ENCODE peak calls at places on chromosomes 16 and 17, in nine cellular contexts. Q is fibroblast of mammary gland; X is K562; Y is adrenal gland; O is MCF 10A; N is HFF-Myc; Z is CD4-positive, alpha-beta T cell; V is right lobe of liver; G is transverse colon. T is an unnamed sample.

GRCh38 chr17:50199651-50200446 is 1.6 kb downstream of the COL1A1 start:
- DNase-seq in X (peak; percentile 94), V (peak; percentile 91), Z (peak; percentile 54), N (peak; percentile 88), Y (peak; percentile 80), O (peak; percentile 97), Q (peak; percentile 94), G (peak; percentile 91), T (peak; percentile 87)

GRCh38 chr17:77604301-77605031 is 354.0 kb upstream of the TNRC6C start:
- DNase-seq in Y (no peak), Q (no peak), G (no peak), X (no peak), O (no peak), Z (no peak), N (no peak), V (no peak), T (no peak)

GRCh38 chr16:55711959-55712876 is 56.4 kb downstream of the SLC6A2 start:
- DNase-seq in V (peak; percentile 78), Y (peak; percentile 78), G (peak; percentile 40), Z (peak; percentile 46), N (peak; percentile 40), O (peak; percentile 74), Q (peak; percentile 55), X (peak; percentile 59), T (peak; percentile 59)

GRCh38 chr17:39123627-39124026 is 27.8 kb downstream of the PLXDC1 start:
- DNase-seq in Q (no peak), Y (no peak), O (peak; percentile 9), X (no peak), V (no peak), Z (no peak), G (no peak), N (no peak), T (no peak)

GRCh38 chr17:301681-302299 is 50.8 kb downstream of the RPH3AL start:
- DNase-seq in N (no peak), V (no peak), G (peak; percentile 48), Z (no peak), O (no peak), Q (no peak), Y (no peak), X (no peak), T (peak; percentile 60)

GRCh38 chr17:4988168-4988567 is 693 bp upstream of the CAMTA2 start:
- DNase-seq in Z (no peak), N (no peak), X (no peak), Y (no peak), G (no peak), Q (no peak), V (no peak), O (no peak), T (no peak)

GRCh38 chr17:79007504-79008381 is 1.8 kb downstream of the CANT1 start:
- DNase-seq in V (no peak), N (no peak), G (peak; percentile 73), Y (no peak), Q (no peak), X (no peak), O (no peak), Z (no peak), T (no peak)

GRCh38 chr17:60249517-60249826 is 99.7 kb downstream of the CA4 start:
- DNase-seq in Q (no peak), O (no peak), N (no peak), V (no peak), X (no peak), Z (no peak), G (no peak), Y (no peak), T (no peak)

GRCh38 chr17:70138309-70138865 is 30.9 kb upstream of the KCNJ2 start:
- DNase-seq in X (no peak), N (no peak), O (no peak), Y (no peak), G (no peak), Q (peak; percentile 68), V (no peak), Z (no peak), T (no peak)

GRCh38 chr17:55152236-55152635 is 112.5 kb upstream of the HLF start:
- DNase-seq in G (no peak), Q (peak; percentile 22), O (no peak), Z (no peak), V (no peak), Y (no peak), X (no peak), N (no peak), T (no peak)

GRCh38 chr17:38867179-38867994 is 2.5 kb upstream of the LASP1 start:
- DNase-seq in X (peak; percentile 58), G (peak; percentile 57), Y (peak; percentile 73), N (no peak), O (peak; percentile 69), Q (peak; percentile 78), Z (no peak), V (peak; percentile 73), T (peak; percentile 57)

GRCh38 chr17:43217614-43218087 is 6.0 kb downstream of the TMEM106A start:
- DNase-seq in Q (no peak), O (no peak), X (no peak), G (no peak), Z (no peak), V (no peak), Y (no peak), N (no peak), T (no peak)

GRCh38 chr16:29318037-29318436 is 88.5 kb downstream of the NPIPB11 start:
- DNase-seq in O (no peak), V (no peak), Q (no peak), G (no peak), Y (no peak), X (no peak), Z (no peak), N (no peak), T (no peak)

DNA sequence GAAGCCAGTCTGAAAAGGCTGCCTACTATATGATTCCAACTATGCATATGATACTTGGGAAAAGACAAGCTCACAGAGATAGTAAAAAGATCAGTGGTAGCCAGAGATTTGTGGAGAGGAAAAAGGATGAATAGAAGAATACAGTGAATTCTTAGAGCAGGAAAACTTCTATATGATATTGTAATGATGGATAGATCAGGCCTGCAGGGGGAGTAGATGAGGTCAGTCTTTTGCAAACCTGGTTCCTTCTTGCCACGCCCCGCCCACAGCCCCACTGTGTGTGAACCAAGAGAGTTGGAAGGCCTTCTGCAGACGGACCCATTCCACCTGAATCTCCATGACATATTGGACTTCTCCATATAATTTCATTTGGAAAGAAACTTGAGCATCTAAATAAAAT is 761 bp upstream of the CCL8 start:
- DNase-seq in O (no peak), G (no peak), Y (no peak), Z (no peak), Q (no peak), X (peak; percentile 48), N (no peak), V (no peak), T (peak; percentile 11)
- TF ChIP-seq CTCF in O (no peak), G (no peak), Y (no peak), Z (no peak), Q (peak; percentile 12), X (peak; percentile 36), N (peak; percentile 21), V (no peak), T (peak; percentile 18)

DNA sequence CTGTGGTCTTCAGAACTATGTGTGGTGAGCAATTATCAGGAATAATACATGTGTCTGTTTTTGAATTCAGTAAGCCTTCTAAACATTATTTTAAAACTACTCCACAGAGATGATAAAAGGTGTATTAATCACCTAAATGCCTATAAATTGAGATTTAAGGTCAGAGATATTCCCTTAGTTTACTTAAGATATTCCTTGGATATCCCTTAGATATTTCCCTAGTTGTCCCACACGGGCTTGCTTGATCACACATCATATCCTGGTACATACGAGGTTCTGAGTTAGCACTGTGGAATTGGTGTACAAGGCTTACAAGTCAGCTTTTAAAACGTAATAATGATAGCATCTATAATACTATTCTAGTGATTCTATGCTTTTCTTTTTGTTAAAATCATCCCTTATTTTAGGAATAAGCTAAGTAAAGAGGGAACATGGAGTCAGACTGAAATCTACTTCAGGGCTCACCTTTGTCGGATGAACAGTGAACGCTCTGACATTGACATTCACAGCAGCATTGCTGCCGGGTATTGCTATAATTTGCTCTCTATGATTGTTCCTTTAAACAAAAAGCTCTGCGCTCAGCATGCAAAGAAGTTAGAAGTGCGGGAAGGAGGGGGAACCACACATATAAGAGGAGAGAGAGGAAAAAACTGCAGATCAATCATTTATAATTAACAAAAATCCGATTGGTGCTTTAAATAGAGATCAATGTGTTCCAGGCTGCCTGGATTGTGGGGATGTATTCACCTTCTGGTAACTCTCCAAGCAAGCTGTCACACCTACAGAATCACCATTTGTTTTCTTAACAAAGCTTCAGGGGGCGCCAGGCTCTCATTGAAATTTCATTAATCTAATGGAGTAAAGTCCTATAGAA is 136.5 kb downstream of the SKAP1 start:
- DNase-seq in O (no peak), Q (no peak), N (no peak), Y (no peak), X (no peak), V (no peak), G (no peak), Z (no peak), T (no peak)
- TF ChIP-seq CTCF in O (no peak), Q (no peak), N (no peak), Y (no peak), X (no peak), V (no peak), G (no peak), Z (no peak), T (no peak)

GRCh38 chr17:52383493-52384100 is 225.1 kb upstream of the CA10 start:
- DNase-seq in V (peak; percentile 68), O (peak; percentile 75), G (peak; percentile 60), Z (no peak), X (peak; percentile 9), Q (peak; percentile 25), Y (peak; percentile 65), N (peak; percentile 1), T (no peak)

GRCh38 chr17:52390422-52390821 is 231.9 kb upstream of the CA10 start:
- DNase-seq in G (no peak), V (no peak), Y (no peak), O (no peak), N (no peak), X (no peak), Z (no peak), Q (no peak), T (no peak)

GRCh38 chr17:52384695-52385094 is 226.2 kb upstream of the CA10 start:
- DNase-seq in Y (no peak), G (no peak), O (no peak), X (no peak), V (no peak), Q (no peak), N (no peak), Z (no peak), T (no peak)

GRCh38 chr17:52389632-52390031 is 231.1 kb upstream of the CA10 start:
- DNase-seq in Z (no peak), G (no peak), Y (no peak), N (no peak), Q (no peak), V (no peak), O (no peak), X (no peak), T (no peak)

DNA sequence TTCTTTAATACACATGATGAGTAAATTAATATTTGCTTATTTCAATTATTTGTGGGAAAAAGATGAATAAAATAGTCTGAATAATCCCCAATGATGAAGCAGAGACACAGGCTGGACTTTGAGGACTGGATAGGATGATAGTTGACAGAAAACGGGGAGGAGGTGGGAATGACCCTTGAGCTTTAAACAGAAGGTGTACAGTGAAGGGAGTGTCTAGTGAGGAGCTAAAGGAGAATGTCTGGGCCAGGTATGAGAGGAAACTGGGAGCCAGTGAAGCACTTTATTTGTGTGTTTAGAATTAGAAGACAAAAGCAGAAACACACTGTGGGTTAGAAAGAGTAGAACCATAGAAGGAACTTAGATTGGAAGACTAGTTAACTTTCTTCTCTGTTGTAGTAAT is 230.4 kb upstream of the CA10 start:
- DNase-seq in X (no peak), V (no peak), G (no peak), Y (no peak), N (no peak), Z (no peak), Q (no peak), O (no peak), T (no peak)
- TF ChIP-seq CTCF in X (no peak), V (no peak), G (no peak), Y (no peak), N (no peak), Z (no peak), Q (no peak), O (no peak), T (no peak)

GRCh38 chr17:31061678-31062077 is 33.1 kb upstream of the NF1 start:
- DNase-seq in N (no peak), X (no peak), Z (no peak), G (no peak), Q (peak; percentile 6), V (no peak), O (no peak), Y (no peak), T (no peak)
- TF ChIP-seq CTCF in N (peak; percentile 33), X (peak; percentile 38), Z (no peak), G (no peak), Q (peak; percentile 10), V (no peak), O (no peak), Y (no peak), T (no peak)

T was measured in heart right ventricle.